ENCODE peak calls at places on chromosomes 2 and 18, in five cellular contexts. T is BE2C, C is lower lobe of right lung, Y is adrenal gland, G is tibial artery. B is an unnamed sample.

GRCh38 chr2:128520340-128520739 is 201.7 kb upstream of the HS6ST1 start:
- DNase-seq in T (no peak), C (no peak), Y (no peak), G (no peak), B (no peak)

GRCh38 chr2:213149332-213149875 is 2.0 kb downstream of the IKZF2 start:
- DNase-seq in T (no peak), C (no peak), Y (no peak), G (no peak), B (no peak)

GRCh38 chr2:66432801-66433694 is 1.9 kb upstream of the MEIS1 start:
- DNase-seq in T (peak; percentile 86), C (peak; percentile 77), Y (peak; percentile 96), G (peak; percentile 88), B (peak; percentile 94)

GRCh38 chr2:29518010-29518409 is 402.8 kb downstream of the CLIP4 start:
- DNase-seq in T (peak; percentile 51), C (no peak), Y (no peak), G (no peak), B (no peak)

GRCh38 chr2:233088598-233089345 is 28.6 kb downstream of the INPP5D start:
- DNase-seq in T (no peak), C (no peak), Y (no peak), G (no peak), B (peak; percentile 49)

GRCh38 chr2:197011777-197012641 is 85.5 kb upstream of the PGAP1 start:
- DNase-seq in T (peak; percentile 43), C (no peak), Y (no peak), G (no peak), B (no peak)

GRCh38 chr2:172168917-172169346 is 66.2 kb upstream of the DLX2 start:
- DNase-seq in T (no peak), C (no peak), Y (peak; percentile 31), G (no peak), B (no peak)

GRCh38 chr2:16661536-16661935 is 4.1 kb downstream of the CYRIA start:
- DNase-seq in T (no peak), C (no peak), Y (no peak), G (no peak), B (no peak)

GRCh38 chr2:72983500-72984039 is 66.3 kb downstream of the EMX1 start:
- DNase-seq in T (no peak), C (no peak), Y (no peak), G (no peak), B (peak; percentile 39)

GRCh38 chr2:120669121-120669952 is 66.3 kb upstream of the GLI2 start:
- DNase-seq in T (peak; percentile 59), C (peak; percentile 60), Y (no peak), G (no peak), B (no peak)

GRCh38 chr2:64049633-64050220 is 30.5 kb upstream of the VPS54 start:
- DNase-seq in T (peak; percentile 52), C (peak; percentile 48), Y (peak; percentile 56), G (peak; percentile 58), B (peak; percentile 65)

GRCh38 chr18:37493352-37493935 is 72.2 kb downstream of the CELF4 start:
- DNase-seq in T (no peak), C (no peak), Y (no peak), G (no peak), B (no peak)

GRCh38 chr2:2667690-2668089 is 336.6 kb upstream of the MYT1L start:
- DNase-seq in T (no peak), C (no peak), Y (no peak), G (no peak), B (no peak)

GRCh38 chr2:80429251-80429650 is 124.7 kb upstream of the LRRTM1 start:
- DNase-seq in T (peak; percentile 22), C (no peak), Y (no peak), G (no peak), B (no peak)

GRCh38 chr2:235073938-235074337 is 122.1 kb downstream of the SH3BP4 start:
- DNase-seq in T (no peak), C (no peak), Y (no peak), G (no peak), B (no peak)

GRCh38 chr2:231679906-231680283 is 28.4 kb upstream of the PTMA start:
- DNase-seq in T (no peak), C (no peak), Y (no peak), G (no peak), B (no peak)

GRCh38 chr18:26157326-26157725 is 23.7 kb downstream of the PSMA8 start:
- DNase-seq in T (no peak), C (no peak), Y (no peak), G (no peak), B (no peak)

GRCh38 chr2:192286093-192286701 is 91.5 kb upstream of the TMEFF2 start:
- DNase-seq in T (peak; percentile 35), C (no peak), Y (no peak), G (no peak), B (no peak)

GRCh38 chr2:81835318-81836000 is 1530.9 kb upstream of the LRRTM1 start:
- DNase-seq in T (no peak), C (no peak), Y (no peak), G (no peak), B (no peak)

GRCh38 chr2:3284657-3285630 is 92.7 kb downstream of the EIPR1 start:
- DNase-seq in T (no peak), C (no peak), Y (peak; percentile 9), G (no peak), B (no peak)

GRCh38 chr18:50558948-50559749 is 738 bp upstream of the MAPK4 start:
- DNase-seq in T (no peak), C (no peak), Y (no peak), G (no peak), B (no peak)

GRCh38 chr2:215451012-215451756 is 15.3 kb upstream of the FN1 start:
- DNase-seq in T (no peak), C (no peak), Y (no peak), G (no peak), B (no peak)

GRCh38 chr2:192978317-192978874 is 783.7 kb upstream of the TMEFF2 start:
- DNase-seq in T (peak; percentile 33), C (no peak), Y (no peak), G (no peak), B (no peak)

GRCh38 chr18:13614701-13615288 is 111.6 kb downstream of the FAM210A start:
- DNase-seq in T (no peak), C (no peak), Y (no peak), G (no peak), B (no peak)

GRCh38 chr2:30239308-30240161 is 8.2 kb downstream of the LBH start:
- DNase-seq in T (peak; percentile 75), C (peak; percentile 72), Y (peak; percentile 64), G (peak; percentile 89), B (peak; percentile 88)

GRCh38 chr2:23760746-23761145 is 166.2 kb downstream of the ATAD2B start:
- DNase-seq in T (no peak), C (no peak), Y (no peak), G (no peak), B (no peak)

GRCh38 chr2:46798998-46799698 is 116.5 kb downstream of the MCFD2 start:
- DNase-seq in T (no peak), C (no peak), Y (no peak), G (no peak), B (no peak)

GRCh38 chr2:27431395-27431794 is 3.0 kb downstream of the NRBP1 start:
- DNase-seq in T (no peak), C (no peak), Y (no peak), G (no peak), B (no peak)

GRCh38 chr2:164826293-164827243 is 15.1 kb downstream of the COBLL1 start:
- DNase-seq in T (peak; percentile 32), C (peak; percentile 53), Y (peak; percentile 61), G (peak; percentile 69), B (peak; percentile 58)
- H3K4me3 ChIP-seq in T (no peak overlapping the region), C (no peak overlapping the region), Y (no peak overlapping the region), G (peak overlapping the region; percentile 15), B (peak overlapping the region; percentile 48)

DNA sequence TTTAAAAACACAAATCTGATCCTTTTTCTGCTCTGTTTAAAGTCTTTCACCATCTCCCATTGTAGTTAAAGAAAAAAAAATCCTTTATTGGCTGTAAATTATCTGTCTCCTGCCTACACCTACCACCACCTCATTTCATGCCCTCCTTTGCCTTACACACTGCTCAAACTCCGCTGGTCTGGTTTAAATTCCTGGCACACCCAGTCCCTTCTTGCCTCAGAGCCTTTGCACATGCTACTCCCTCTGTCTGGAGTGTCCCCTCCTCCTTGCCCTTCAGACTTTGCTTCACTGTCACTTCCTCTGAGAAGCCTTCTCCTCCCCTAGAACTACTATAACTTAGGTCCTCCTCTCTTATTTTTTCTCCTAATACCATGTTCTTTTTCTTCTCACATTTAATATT is 49.6 kb downstream of the OSBPL6 start:
- DNase-seq in T (no peak), C (no peak), Y (no peak), G (no peak), B (no peak)
- H3K4me1 ChIP-seq in T (no peaks in the 10 kb centered on the region), C (peaks cover 4% of the 10 kb centered on the region), Y (no peaks in the 10 kb centered on the region), G (no peaks in the 10 kb centered on the region), B (no peaks in the 10 kb centered on the region)

GRCh38 chr2:101149241-101150192 is 1.7 kb downstream of the TBC1D8 start:
- DNase-seq in T (no peak), C (no peak), Y (no peak), G (no peak), B (no peak)

GRCh38 chr2:101151859-101152194 is 645 bp upstream of the TBC1D8 start:
- DNase-seq in T (no peak), C (no peak), Y (no peak), G (peak; percentile 27), B (no peak)

GRCh38 chr2:101150306-101151140 is 659 bp downstream of the TBC1D8 start:
- DNase-seq in T (peak; percentile 25), C (peak; percentile 61), Y (peak; percentile 20), G (no peak), B (peak; percentile 59)

GRCh38 chr2:101152195-101153076 is 1.3 kb upstream of the TBC1D8 start:
- DNase-seq in T (peak; percentile 28), C (no peak), Y (peak; percentile 25), G (peak; percentile 42), B (peak; percentile 57)

GRCh38 chr2:101151141-101151858 is at the start of gene TBC1D8:
- DNase-seq in T (peak; percentile 86), C (peak; percentile 89), Y (peak; percentile 89), G (peak; percentile 85), B (peak; percentile 95)
- H3K4me3 ChIP-seq in T (peak within 1 kb of the TSS; percentile 64), C (peak within 1 kb of the TSS; percentile 75), Y (peak within 1 kb of the TSS; percentile 62), G (peak within 1 kb of the TSS; percentile 92), B (peak within 1 kb of the TSS; percentile 62)

GRCh38 chr2:239268549-239268948 is 132.3 kb downstream of the HDAC4 start:
- DNase-seq in T (no peak), C (no peak), Y (peak; percentile 11), G (no peak), B (no peak)
- H3K4me1 ChIP-seq in T (peaks cover 23% of the 10 kb centered on the region), C (peaks cover 54% of the 10 kb centered on the region), Y (peaks cover 39% of the 10 kb centered on the region), G (peaks cover 53% of the 10 kb centered on the region), B (peaks cover 1% of the 10 kb centered on the region)

GRCh38 chr2:145221032-145221431 is 701.1 kb upstream of the ZEB2 start:
- DNase-seq in T (no peak), C (no peak), Y (no peak), G (no peak), B (no peak)
- H3K4me3 ChIP-seq in T (no peak overlapping the region), C (no peak overlapping the region), Y (no peak overlapping the region), G (no peak overlapping the region), B (no peak overlapping the region)

B was measured in aorta.